ENCODE peak calls at places on chromosomes 11 and 22, in seven cellular contexts. R is uterus, F is tibial artery, P is BJ, A is AG10803, T is fibroblast of pulmonary artery, W is endodermal cell. Q is an unnamed sample.

GRCh38 chr22:48897959-48898358 is 929.7 kb downstream of the BRD1 start:
- DNase-seq in R (no peak), F (no peak), P (no peak), A (no peak), T (no peak), W (no peak), Q (no peak)

GRCh38 chr11:64245401-64245796 is 1.3 kb downstream of the PPP1R14B start:
- DNase-seq in R (no peak), F (peak), P (no peak), A (no peak), T (no peak), W (no peak), Q (peak)

GRCh38 chr11:35605691-35606090 is 12.6 kb upstream of the FJX1 start:
- DNase-seq in R (peak), F (no peak), P (no peak), A (peak), T (peak), W (no peak), Q (peak)

GRCh38 chr11:121931121-121931520 is 184.9 kb downstream of the BLID start:
- DNase-seq in R (no peak), F (no peak), P (no peak), A (no peak), T (no peak), W (no peak), Q (no peak)

GRCh38 chr22:30943368-30943767 is 25.2 kb downstream of the MORC2 start:
- DNase-seq in R (no peak), F (no peak), P (no peak), A (no peak), T (no peak), W (no peak), Q (no peak)

GRCh38 chr11:66015936-66016792 is 4.4 kb downstream of the CST6 start:
- DNase-seq in R (no peak), F (peak), P (no peak), A (no peak), T (no peak), W (no peak), Q (no peak)

GRCh38 chr11:73506038-73506437 is 91.9 kb downstream of the FAM168A start:
- DNase-seq in R (no peak), F (no peak), P (no peak), A (no peak), T (no peak), W (no peak), Q (no peak)

GRCh38 chr11:88680806-88681205 is 343.3 kb upstream of the CTSC start:
- DNase-seq in R (no peak), F (no peak), P (no peak), A (peak), T (peak), W (no peak), Q (peak)

GRCh38 chr11:103619480-103619879 is 417.0 kb upstream of the DDI1 start:
- DNase-seq in R (no peak), F (no peak), P (no peak), A (no peak), T (peak), W (no peak), Q (no peak)
- TF ChIP-seq CTCF in R (no peak), F (no peak), P (peak), A (no peak), T (peak), W (peak), Q (no peak)

DNA sequence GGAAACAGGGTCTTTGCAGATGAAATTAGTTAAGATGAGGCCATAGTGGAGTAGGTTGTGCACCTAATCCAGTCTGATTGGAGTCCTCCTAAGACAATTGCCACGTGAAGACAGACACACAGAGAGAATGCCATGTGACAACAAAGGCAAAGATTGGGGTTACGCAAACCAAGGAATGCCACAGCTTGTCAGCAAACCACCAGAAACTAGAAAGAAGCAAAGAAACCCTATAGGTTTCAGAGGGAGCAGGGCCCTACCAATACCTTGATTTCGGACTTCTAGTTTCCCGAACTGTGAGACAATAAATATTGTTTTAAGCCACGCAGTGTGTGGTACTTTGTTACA is 8.2 kb upstream of the LAYN start:
- DNase-seq in R (no peak), F (no peak), P (no peak), A (no peak), T (no peak), W (no peak), Q (no peak)
- H3K4me3 ChIP-seq in R (no peak), F (no peak), P (no peak), A (no peak), T (no peak), W (no peak), Q (no peak)

DNA sequence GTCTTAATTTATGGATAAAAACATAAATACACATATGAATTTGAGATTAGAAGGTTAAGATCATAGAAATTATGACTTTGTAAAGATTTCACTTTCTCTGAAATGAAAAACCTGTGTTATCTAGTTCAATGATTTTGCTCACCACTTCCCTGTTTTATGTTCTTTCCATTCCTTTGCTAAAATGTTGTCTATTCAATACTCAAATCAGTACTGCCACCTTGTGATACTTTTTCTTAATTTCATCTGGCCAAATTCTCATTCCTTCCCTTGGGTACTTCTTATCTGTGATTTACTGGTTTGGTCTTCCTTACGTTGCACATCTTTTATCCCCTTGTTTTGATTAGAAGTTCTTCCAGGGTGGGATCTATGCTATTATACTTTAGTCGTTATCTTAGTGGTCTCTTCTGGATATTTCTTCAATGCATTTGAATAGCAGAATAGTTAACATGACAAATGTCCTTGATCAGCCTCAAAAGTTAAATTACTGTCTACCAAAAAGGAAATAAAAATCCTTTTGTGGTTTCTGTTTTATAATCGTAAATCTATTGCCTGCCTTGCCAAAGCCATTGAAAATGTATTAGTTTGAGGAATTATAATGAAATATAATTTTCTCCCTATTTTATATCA is 197.0 kb downstream of the PGR start:
- DNase-seq in R (no peak), F (no peak), P (no peak), A (peak), T (peak), W (no peak), Q (peak)
- TF ChIP-seq CTCF in R (peak), F (peak), P (peak), A (peak), T (peak), W (peak), Q (peak)

GRCh38 chr11:291281-292210 is 2.6 kb downstream of the PGGHG start:
- DNase-seq in R (no peak), F (peak), P (no peak), A (no peak), T (no peak), W (no peak), Q (no peak)
- H3K4me3 ChIP-seq in R (no peak), F (no peak), P (no peak), A (no peak), T (no peak), W (no peak), Q (no peak)

DNA sequence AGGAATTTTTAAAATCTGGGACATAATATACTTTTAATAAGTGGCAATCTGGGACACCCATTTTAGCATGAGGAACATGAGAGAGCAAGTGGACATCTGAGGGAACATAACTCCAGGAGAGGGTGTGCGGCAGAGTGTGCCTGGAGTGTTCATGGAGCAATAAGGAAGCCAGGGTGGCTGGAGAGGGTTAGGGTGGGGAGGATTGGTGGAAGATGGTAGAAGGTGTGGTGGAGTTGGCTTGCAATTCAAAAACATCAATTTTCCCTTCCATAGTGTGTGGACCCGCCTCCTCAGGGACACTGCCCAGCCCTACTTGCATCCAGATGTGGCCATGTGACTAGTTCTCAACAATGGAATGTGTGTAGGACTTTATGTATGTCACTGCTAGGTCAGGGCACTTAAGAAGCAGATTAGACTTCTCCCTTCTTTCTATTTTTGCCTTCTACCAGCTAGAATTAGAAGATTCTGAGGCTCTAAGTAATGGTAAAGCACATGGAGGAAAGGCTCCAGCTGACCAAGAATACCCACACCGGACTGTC is 4.4 kb upstream of the DENND5A start:
- DNase-seq in R (no peak), F (peak), P (no peak), A (peak), T (peak), W (no peak), Q (no peak)
- TF ChIP-seq CTCF in R (no peak), F (no peak), P (no peak), A (no peak), T (no peak), W (no peak), Q (no peak)

GRCh38 chr11:92131289-92131890 is 93.2 kb upstream of the FAT3 start:
- DNase-seq in R (no peak), F (no peak), P (peak), A (peak), T (peak), W (no peak), Q (no peak)
- H3K4me3 ChIP-seq in R (no peak), F (no peak), P (no peak), A (no peak), T (no peak), W (no peak), Q (no peak)

DNA sequence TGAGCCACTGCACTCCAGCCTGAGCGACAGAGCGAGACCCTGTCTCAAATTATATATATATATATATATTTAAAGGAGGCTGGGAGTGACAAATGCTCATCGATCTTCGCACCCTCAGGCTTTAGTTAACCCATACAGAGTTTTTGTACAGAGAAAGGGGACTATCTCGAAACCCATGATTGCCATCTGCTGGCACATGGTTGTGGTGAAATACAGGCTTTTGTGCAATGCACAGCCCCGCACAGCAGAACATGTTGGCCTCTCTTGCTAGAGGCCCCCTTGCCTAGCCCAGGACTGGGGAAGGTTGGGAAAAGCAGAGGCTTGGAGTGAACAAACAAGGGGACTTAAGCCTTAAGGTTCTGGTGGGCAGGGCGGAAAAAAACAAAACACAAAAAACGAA is 3.6 kb downstream of the MYBPC3 start:
- DNase-seq in R (no peak), F (no peak), P (no peak), A (no peak), T (peak), W (no peak), Q (peak)
- TF ChIP-seq CTCF in R (no peak), F (no peak), P (peak), A (peak), T (peak), W (peak), Q (peak)

Q was measured in astrocyte of the spinal cord.